ENCODE peak calls at places on chromosomes 1 and 21, in four cellular contexts. H is fibroblast of lung, V is HCT116, G is prostate gland. L is an unnamed sample. For H3K27me3, the result is how much of the 10 kb centered on the place peaks cover.

GRCh38 chr21:45493401-45494001 is 48.7 kb downstream of the SLC19A1 start:
- DNase-seq in H (no peak), V (no peak), G (no peak), L (no peak)

GRCh38 chr1:241844593-241844992 is 3.4 kb upstream of the EXO1 start:
- DNase-seq in H (no peak), V (no peak), G (no peak), L (no peak)

GRCh38 chr1:1069711-1070676 is 4.1 kb downstream of the RNF223 start:
- DNase-seq in H (no peak), V (no peak), G (no peak), L (no peak)

GRCh38 chr1:1943834-1944570 is 24.9 kb upstream of the TMEM52 start:
- DNase-seq in H (peak), V (peak), G (peak), L (peak)

GRCh38 chr1:61226791-61227567 is 144.6 kb downstream of the NFIA start:
- DNase-seq in H (peak), V (no peak), G (peak), L (no peak)

GRCh38 chr1:243851129-243851756 is 1.2 kb upstream of the AKT3 start:
- DNase-seq in H (peak), V (no peak), G (peak), L (no peak)

GRCh38 chr1:213376862-213377372 is 325.9 kb downstream of the RPS6KC1 start:
- DNase-seq in H (no peak), V (no peak), G (no peak), L (no peak)

GRCh38 chr1:204207136-204207616 is 6.6 kb downstream of the GOLT1A start:
- DNase-seq in H (peak), V (peak), G (peak), L (peak)

GRCh38 chr1:39268906-39269305 is 64.4 kb downstream of the MACF1 start:
- DNase-seq in H (no peak), V (no peak), G (no peak), L (no peak)

GRCh38 chr1:200558866-200559459 is 61.6 kb downstream of the KIF14 start:
- DNase-seq in H (peak), V (peak), G (no peak), L (peak)

GRCh38 chr21:36696640-36697472 is 2.1 kb upstream of the SIM2 start:
- DNase-seq in H (no peak), V (no peak), G (no peak), L (no peak)
- H3K27me3 ChIP-seq in H (half or more), V (under half), G (under half), L (half or more)

GRCh38 chr21:42198949-42199348 is 20.0 kb upstream of the ABCG1 start:
- DNase-seq in H (no peak), V (no peak), G (no peak), L (no peak)
- H3K27ac ChIP-seq in H (no peak), V (no peak), G (no peak), L (no peak)

DNA sequence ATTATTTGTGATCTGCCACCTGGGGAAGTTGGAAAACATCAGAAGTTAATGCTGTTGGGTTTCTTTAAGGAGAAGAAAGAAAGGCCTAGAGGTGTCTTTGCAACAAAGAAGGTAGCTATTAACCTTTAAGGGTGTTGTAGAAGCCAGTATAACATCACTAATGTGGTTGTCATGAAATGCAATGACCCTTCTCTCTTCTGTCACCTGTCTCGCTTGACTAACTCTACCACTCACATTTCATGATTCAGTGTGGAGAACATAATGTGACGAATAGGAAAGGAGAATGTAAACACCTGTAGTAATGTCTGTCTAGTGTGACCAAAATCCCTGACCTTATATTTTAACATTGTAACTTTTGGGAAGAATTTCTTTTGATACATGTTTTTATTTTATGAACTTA is 211.7 kb upstream of the UBE2U start:
- DNase-seq in H (no peak), V (no peak), G (no peak), L (no peak)
- H3K27me3 ChIP-seq in H (under half), V (under half), G (under half), L (under half)

DNA sequence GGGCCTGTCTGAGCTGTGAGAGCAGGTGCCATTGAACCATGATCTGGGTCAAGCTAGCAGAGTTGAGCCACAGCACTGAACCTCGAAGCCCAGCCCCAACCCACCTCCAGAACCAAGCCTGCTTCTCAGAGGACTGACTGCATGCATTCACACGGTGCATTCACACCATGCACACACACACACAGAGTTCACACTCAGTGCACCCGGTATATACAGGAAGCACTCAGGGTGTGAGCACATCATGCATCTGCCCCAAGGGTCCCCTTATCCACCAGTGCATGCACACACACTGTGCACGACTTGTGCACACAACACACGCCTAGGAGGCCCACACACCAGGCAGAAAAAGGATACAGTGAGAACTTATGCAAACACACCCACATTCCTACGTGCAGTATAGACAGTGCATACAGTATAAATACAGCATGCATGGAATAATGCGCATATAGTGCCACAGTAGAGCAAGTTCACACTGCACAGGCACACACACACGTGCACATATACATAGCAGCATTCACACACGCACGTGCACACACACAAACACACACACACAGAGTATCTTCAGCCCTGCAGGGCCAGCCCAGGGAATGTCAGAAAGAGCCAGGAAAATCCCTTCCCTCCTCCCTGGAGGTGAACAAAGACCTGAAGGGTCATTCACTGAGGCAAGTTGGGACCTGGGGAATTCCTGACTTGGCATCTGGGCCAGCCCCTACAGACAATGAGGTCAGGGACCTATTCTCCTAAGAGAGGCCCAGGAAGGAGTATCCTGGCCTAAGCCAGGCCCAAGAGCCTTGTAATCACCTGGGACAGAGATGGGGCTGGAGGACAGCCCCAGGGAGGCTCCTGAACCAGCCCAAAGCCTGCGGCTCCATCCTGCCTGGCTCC is 42.1 kb downstream of the CAMK2N1 start:
- DNase-seq in H (no peak), V (no peak), G (no peak), L (no peak)
- H3K27ac ChIP-seq in H (no peak), V (no peak), G (no peak), L (no peak)

GRCh38 chr1:33343539-33343938 is 22.6 kb upstream of the A3GALT2 start:
- DNase-seq in H (no peak), V (no peak), G (no peak), L (peak)
- H3K27me3 ChIP-seq in H (under half), V (under half), G (under half), L (under half)